ENCODE peak calls at places on chromosomes 2 and 18, in nine cellular contexts. One of them, this sample, is unnamed.

GRCh38 chr2:58638256-58638795 is 397.2 kb upstream of the FANCL start:
- DNase-seq in heart left ventricle: no peak
- DNase-seq in vagina: no peak
- DNase-seq in esophagus squamous epithelium: no peak
- DNase-seq in hepatocyte: no peak
- DNase-seq in A549: no peak
- DNase-seq in transverse colon: no peak
- DNase-seq in left ventricle myocardium inferior: no peak
- DNase-seq in ascending aorta: no peak
- DNase-seq in this sample: no peak

GRCh38 chr2:45607701-45608100 is 3.4 kb downstream of the SRBD1 start:
- DNase-seq in heart left ventricle: no peak
- DNase-seq in vagina: no peak
- DNase-seq in esophagus squamous epithelium: no peak
- DNase-seq in hepatocyte: peak; percentile 19
- DNase-seq in A549: peak; percentile 53
- DNase-seq in transverse colon: no peak
- DNase-seq in left ventricle myocardium inferior: no peak
- DNase-seq in ascending aorta: no peak
- DNase-seq in this sample: no peak

GRCh38 chr2:218852911-218853667 is 6.5 kb upstream of the WNT6 start:
- DNase-seq in heart left ventricle: no peak
- DNase-seq in vagina: no peak
- DNase-seq in esophagus squamous epithelium: no peak
- DNase-seq in hepatocyte: peak; percentile 82
- DNase-seq in A549: peak; percentile 75
- DNase-seq in transverse colon: peak; percentile 65
- DNase-seq in left ventricle myocardium inferior: peak; percentile 50
- DNase-seq in ascending aorta: peak; percentile 78
- DNase-seq in this sample: peak; percentile 63

GRCh38 chr2:166118180-166118579 is 9.6 kb downstream of the SCN1A start:
- DNase-seq in heart left ventricle: no peak
- DNase-seq in vagina: no peak
- DNase-seq in esophagus squamous epithelium: no peak
- DNase-seq in hepatocyte: no peak
- DNase-seq in A549: no peak
- DNase-seq in transverse colon: no peak
- DNase-seq in left ventricle myocardium inferior: no peak
- DNase-seq in ascending aorta: no peak
- DNase-seq in this sample: no peak

GRCh38 chr2:27860111-27860510 is 30.1 kb downstream of the RBKS start:
- DNase-seq in heart left ventricle: no peak
- DNase-seq in vagina: no peak
- DNase-seq in esophagus squamous epithelium: no peak
- DNase-seq in hepatocyte: no peak
- DNase-seq in A549: peak; percentile 26
- DNase-seq in transverse colon: no peak
- DNase-seq in left ventricle myocardium inferior: no peak
- DNase-seq in ascending aorta: no peak
- DNase-seq in this sample: no peak

GRCh38 chr2:60480089-60480773 is 73.2 kb downstream of the BCL11A start:
- DNase-seq in heart left ventricle: no peak
- DNase-seq in vagina: peak; percentile 86
- DNase-seq in esophagus squamous epithelium: no peak
- DNase-seq in hepatocyte: peak; percentile 30
- DNase-seq in A549: peak; percentile 6
- DNase-seq in transverse colon: no peak
- DNase-seq in left ventricle myocardium inferior: no peak
- DNase-seq in ascending aorta: peak; percentile 12
- DNase-seq in this sample: no peak

GRCh38 chr2:23488584-23488983 is 103.6 kb downstream of the KLHL29 start:
- DNase-seq in heart left ventricle: no peak
- DNase-seq in vagina: no peak
- DNase-seq in esophagus squamous epithelium: no peak
- DNase-seq in hepatocyte: no peak
- DNase-seq in A549: no peak
- DNase-seq in transverse colon: no peak
- DNase-seq in left ventricle myocardium inferior: no peak
- DNase-seq in ascending aorta: no peak
- DNase-seq in this sample: no peak

GRCh38 chr2:191202881-191203397 is 42.3 kb upstream of the MYO1B start:
- DNase-seq in heart left ventricle: peak; percentile 22
- DNase-seq in vagina: no peak
- DNase-seq in esophagus squamous epithelium: no peak
- DNase-seq in hepatocyte: no peak
- DNase-seq in A549: no peak
- DNase-seq in transverse colon: peak; percentile 19
- DNase-seq in left ventricle myocardium inferior: peak; percentile 23
- DNase-seq in ascending aorta: no peak
- DNase-seq in this sample: no peak

GRCh38 chr2:217065695-217066405 is 206.0 kb upstream of the TNP1 start:
- DNase-seq in heart left ventricle: no peak
- DNase-seq in vagina: no peak
- DNase-seq in esophagus squamous epithelium: no peak
- DNase-seq in hepatocyte: peak; percentile 46
- DNase-seq in A549: peak; percentile 88
- DNase-seq in transverse colon: no peak
- DNase-seq in left ventricle myocardium inferior: no peak
- DNase-seq in ascending aorta: no peak
- DNase-seq in this sample: no peak

GRCh38 chr18:22983175-22983574 is 50.0 kb downstream of the RBBP8 start:
- DNase-seq in heart left ventricle: no peak
- DNase-seq in vagina: no peak
- DNase-seq in esophagus squamous epithelium: no peak
- DNase-seq in hepatocyte: peak; percentile 35
- DNase-seq in A549: peak; percentile 41
- DNase-seq in transverse colon: no peak
- DNase-seq in left ventricle myocardium inferior: no peak
- DNase-seq in ascending aorta: no peak
- DNase-seq in this sample: no peak

GRCh38 chr2:48586433-48586832 is 31.2 kb upstream of the GTF2A1L start:
- DNase-seq in heart left ventricle: no peak
- DNase-seq in vagina: no peak
- DNase-seq in esophagus squamous epithelium: no peak
- DNase-seq in hepatocyte: no peak
- DNase-seq in A549: no peak
- DNase-seq in transverse colon: no peak
- DNase-seq in left ventricle myocardium inferior: no peak
- DNase-seq in ascending aorta: no peak
- DNase-seq in this sample: no peak

GRCh38 chr2:118521960-118522359 is 325.5 kb downstream of the EN1 start:
- DNase-seq in heart left ventricle: no peak
- DNase-seq in vagina: no peak
- DNase-seq in esophagus squamous epithelium: no peak
- DNase-seq in hepatocyte: no peak
- DNase-seq in A549: no peak
- DNase-seq in transverse colon: no peak
- DNase-seq in left ventricle myocardium inferior: no peak
- DNase-seq in ascending aorta: no peak
- DNase-seq in this sample: no peak

GRCh38 chr18:9926977-9927376 is 13.2 kb downstream of the VAPA start:
- DNase-seq in heart left ventricle: no peak
- DNase-seq in vagina: no peak
- DNase-seq in esophagus squamous epithelium: no peak
- DNase-seq in hepatocyte: no peak
- DNase-seq in A549: no peak
- DNase-seq in transverse colon: no peak
- DNase-seq in left ventricle myocardium inferior: no peak
- DNase-seq in ascending aorta: no peak
- DNase-seq in this sample: no peak

GRCh38 chr18:9924371-9924943 is 10.6 kb downstream of the VAPA start:
- DNase-seq in heart left ventricle: no peak
- DNase-seq in vagina: no peak
- DNase-seq in esophagus squamous epithelium: no peak
- DNase-seq in hepatocyte: no peak
- DNase-seq in A549: no peak
- DNase-seq in transverse colon: no peak
- DNase-seq in left ventricle myocardium inferior: no peak
- DNase-seq in ascending aorta: no peak
- DNase-seq in this sample: no peak

GRCh38 chr18:9925795-9926194 is 12.0 kb downstream of the VAPA start:
- DNase-seq in heart left ventricle: no peak
- DNase-seq in vagina: no peak
- DNase-seq in esophagus squamous epithelium: no peak
- DNase-seq in hepatocyte: no peak
- DNase-seq in A549: no peak
- DNase-seq in transverse colon: no peak
- DNase-seq in left ventricle myocardium inferior: no peak
- DNase-seq in ascending aorta: no peak
- DNase-seq in this sample: no peak

GRCh38 chr18:9926223-9926894 is 12.5 kb downstream of the VAPA start:
- DNase-seq in heart left ventricle: no peak
- DNase-seq in vagina: no peak
- DNase-seq in esophagus squamous epithelium: no peak
- DNase-seq in hepatocyte: no peak
- DNase-seq in A549: no peak
- DNase-seq in transverse colon: no peak
- DNase-seq in left ventricle myocardium inferior: no peak
- DNase-seq in ascending aorta: no peak
- DNase-seq in this sample: no peak

DNA sequence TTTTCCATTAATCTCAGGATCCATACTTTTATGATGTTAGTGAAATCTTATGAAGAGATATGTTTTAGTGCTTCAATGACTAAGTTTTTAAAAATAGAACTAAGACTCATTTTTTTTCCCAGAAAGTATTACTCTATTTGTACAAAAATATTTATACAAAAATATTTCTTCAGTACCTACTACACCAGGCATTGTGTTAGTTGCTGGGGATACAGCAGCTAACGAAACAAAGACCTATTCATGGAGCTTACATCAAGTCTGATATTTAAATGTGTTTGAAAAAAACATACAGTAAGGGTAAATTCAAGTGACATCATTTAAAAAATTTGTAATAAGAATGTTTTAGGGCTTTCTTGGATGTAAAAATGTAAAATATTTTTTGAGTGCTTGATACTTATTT is 11.6 kb downstream of the VAPA start:
- DNase-seq in heart left ventricle: no peak
- DNase-seq in vagina: no peak
- DNase-seq in esophagus squamous epithelium: no peak
- DNase-seq in hepatocyte: no peak
- DNase-seq in A549: no peak
- DNase-seq in transverse colon: no peak
- DNase-seq in left ventricle myocardium inferior: no peak
- DNase-seq in ascending aorta: no peak
- DNase-seq in this sample: no peak
- H3K4me1 ChIP-seq in heart left ventricle: peaks cover 98% of the 10 kb centered on the region
- H3K4me1 ChIP-seq in vagina: peaks cover 95% of the 10 kb centered on the region
- H3K4me1 ChIP-seq in esophagus squamous epithelium: peaks cover 96% of the 10 kb centered on the region
- H3K4me1 ChIP-seq in hepatocyte: peaks cover 28% of the 10 kb centered on the region
- H3K4me1 ChIP-seq in A549: peaks cover 76% of the 10 kb centered on the region
- H3K4me1 ChIP-seq in transverse colon: peaks cover 90% of the 10 kb centered on the region
- H3K4me1 ChIP-seq in left ventricle myocardium inferior: peaks cover 99% of the 10 kb centered on the region
- H3K4me1 ChIP-seq in ascending aorta: no peaks in the 10 kb centered on the region
- H3K4me1 ChIP-seq in this sample: peaks cover 36% of the 10 kb centered on the region

GRCh38 chr2:85436836-85437487 is 18.4 kb downstream of the SH2D6 start:
- DNase-seq in heart left ventricle: no peak
- DNase-seq in vagina: no peak
- DNase-seq in esophagus squamous epithelium: no peak
- DNase-seq in hepatocyte: no peak
- DNase-seq in A549: no peak
- DNase-seq in transverse colon: no peak
- DNase-seq in left ventricle myocardium inferior: no peak
- DNase-seq in ascending aorta: no peak
- DNase-seq in this sample: no peak
- H3K4me3 ChIP-seq in heart left ventricle: peak overlapping the region; percentile 56
- H3K4me3 ChIP-seq in vagina: peak overlapping the region; percentile 43
- H3K4me3 ChIP-seq in esophagus squamous epithelium: peak overlapping the region; percentile 68
- H3K4me3 ChIP-seq in hepatocyte: no peak overlapping the region
- H3K4me3 ChIP-seq in A549: no peak overlapping the region
- H3K4me3 ChIP-seq in transverse colon: no peak overlapping the region
- H3K4me3 ChIP-seq in left ventricle myocardium inferior: peak overlapping the region; percentile 67
- H3K4me3 ChIP-seq in ascending aorta: peak overlapping the region; percentile 63
- H3K4me3 ChIP-seq in this sample: peak overlapping the region; percentile 66

GRCh38 chr18:6728318-6728717 is 1.2 kb upstream of the ARHGAP28 start:
- DNase-seq in heart left ventricle: no peak
- DNase-seq in vagina: no peak
- DNase-seq in esophagus squamous epithelium: no peak
- DNase-seq in hepatocyte: no peak
- DNase-seq in A549: no peak
- DNase-seq in transverse colon: no peak
- DNase-seq in left ventricle myocardium inferior: no peak
- DNase-seq in ascending aorta: no peak
- DNase-seq in this sample: no peak

GRCh38 chr18:6731197-6731596 is 1.7 kb downstream of the ARHGAP28 start:
- DNase-seq in heart left ventricle: no peak
- DNase-seq in vagina: no peak
- DNase-seq in esophagus squamous epithelium: no peak
- DNase-seq in hepatocyte: peak; percentile 32
- DNase-seq in A549: no peak
- DNase-seq in transverse colon: no peak
- DNase-seq in left ventricle myocardium inferior: no peak
- DNase-seq in ascending aorta: no peak
- DNase-seq in this sample: no peak

GRCh38 chr18:6728809-6729246 is 688 bp upstream of the ARHGAP28 start:
- DNase-seq in heart left ventricle: no peak
- DNase-seq in vagina: no peak
- DNase-seq in esophagus squamous epithelium: no peak
- DNase-seq in hepatocyte: no peak
- DNase-seq in A549: no peak
- DNase-seq in transverse colon: no peak
- DNase-seq in left ventricle myocardium inferior: no peak
- DNase-seq in ascending aorta: no peak
- DNase-seq in this sample: no peak

GRCh38 chr18:6732952-6733351 is 3.4 kb downstream of the ARHGAP28 start:
- DNase-seq in heart left ventricle: no peak
- DNase-seq in vagina: no peak
- DNase-seq in esophagus squamous epithelium: no peak
- DNase-seq in hepatocyte: no peak
- DNase-seq in A549: no peak
- DNase-seq in transverse colon: no peak
- DNase-seq in left ventricle myocardium inferior: no peak
- DNase-seq in ascending aorta: no peak
- DNase-seq in this sample: no peak

GRCh38 chr18:6729247-6730091 is at the start of gene ARHGAP28:
- DNase-seq in heart left ventricle: peak; percentile 87
- DNase-seq in vagina: no peak
- DNase-seq in esophagus squamous epithelium: peak; percentile 3
- DNase-seq in hepatocyte: peak; percentile 96
- DNase-seq in A549: peak; percentile 76
- DNase-seq in transverse colon: peak; percentile 60
- DNase-seq in left ventricle myocardium inferior: peak; percentile 87
- DNase-seq in ascending aorta: peak; percentile 66
- DNase-seq in this sample: peak; percentile 58
- TF ChIP-seq CTCF in heart left ventricle: peak; percentile 53
- TF ChIP-seq CTCF in vagina: peak; percentile 23
- TF ChIP-seq CTCF in esophagus squamous epithelium: no peak
- TF ChIP-seq CTCF in hepatocyte: peak; percentile 43
- TF ChIP-seq CTCF in A549: no peak
- TF ChIP-seq CTCF in transverse colon: no peak
- TF ChIP-seq CTCF in left ventricle myocardium inferior: peak; percentile 55
- TF ChIP-seq CTCF in ascending aorta: no peak
- TF ChIP-seq CTCF in this sample: no peak

DNA sequence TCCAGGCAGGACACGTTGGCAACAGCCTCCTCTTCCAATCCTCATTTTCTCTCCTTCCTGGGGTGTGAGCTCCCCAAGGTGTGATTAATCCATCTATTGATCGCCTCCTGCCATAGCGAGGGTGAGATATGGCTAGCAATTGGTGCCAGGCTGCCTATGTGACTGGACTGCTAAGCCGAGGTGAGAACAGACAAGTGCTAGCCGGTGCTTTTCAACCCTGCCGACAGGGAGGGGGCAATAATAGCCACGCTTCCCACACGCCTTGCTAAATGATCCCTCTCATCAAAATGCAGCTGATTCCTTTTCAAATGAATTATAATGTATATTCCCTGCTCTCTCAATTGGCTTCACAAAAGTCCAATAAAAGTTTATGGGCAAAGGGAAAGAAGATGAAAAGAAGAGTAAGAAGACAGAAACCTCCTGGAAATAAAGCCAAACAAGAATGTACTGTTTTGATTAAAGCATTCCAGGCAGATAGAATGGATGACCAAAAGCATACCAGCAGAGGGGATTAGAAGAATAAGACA is 235.6 kb downstream of the ICOS start:
- DNase-seq in heart left ventricle: no peak
- DNase-seq in vagina: no peak
- DNase-seq in esophagus squamous epithelium: no peak
- DNase-seq in hepatocyte: no peak
- DNase-seq in A549: no peak
- DNase-seq in transverse colon: no peak
- DNase-seq in left ventricle myocardium inferior: no peak
- DNase-seq in ascending aorta: no peak
- DNase-seq in this sample: no peak
- H3K4me1 ChIP-seq in heart left ventricle: peaks cover 15% of the 10 kb centered on the region
- H3K4me1 ChIP-seq in vagina: no peaks in the 10 kb centered on the region
- H3K4me1 ChIP-seq in esophagus squamous epithelium: no peaks in the 10 kb centered on the region
- H3K4me1 ChIP-seq in hepatocyte: no peaks in the 10 kb centered on the region
- H3K4me1 ChIP-seq in A549: no peaks in the 10 kb centered on the region
- H3K4me1 ChIP-seq in transverse colon: no peaks in the 10 kb centered on the region
- H3K4me1 ChIP-seq in left ventricle myocardium inferior: no peaks in the 10 kb centered on the region
- H3K4me1 ChIP-seq in ascending aorta: no peaks in the 10 kb centered on the region
- H3K4me1 ChIP-seq in this sample: no peaks in the 10 kb centered on the region